ENCODE peak calls at places on chromosome 10, in seven cellular contexts. One of them, this sample, is unnamed.

GRCh38 chr10:82397859-82398258 is 522.9 kb downstream of the NRG3 start:
- DNase-seq in tibial artery: no peak
- DNase-seq in endothelial cell of umbilical vein: no peak
- DNase-seq in thyroid gland: no peak
- DNase-seq in adrenal gland: no peak
- DNase-seq in neural progenitor cell: peak; percentile 28
- DNase-seq in aorta: no peak
- DNase-seq in this sample: no peak

GRCh38 chr10:34075269-34075926 is 739.7 kb downstream of the PARD3 start:
- DNase-seq in tibial artery: no peak
- DNase-seq in endothelial cell of umbilical vein: no peak
- DNase-seq in thyroid gland: no peak
- DNase-seq in adrenal gland: no peak
- DNase-seq in neural progenitor cell: no peak
- DNase-seq in aorta: no peak
- DNase-seq in this sample: peak; percentile 49

GRCh38 chr10:119251315-119251708 is 43.9 kb downstream of the GRK5 start:
- DNase-seq in tibial artery: no peak
- DNase-seq in endothelial cell of umbilical vein: peak; percentile 79
- DNase-seq in thyroid gland: no peak
- DNase-seq in adrenal gland: peak; percentile 73
- DNase-seq in neural progenitor cell: no peak
- DNase-seq in aorta: no peak
- DNase-seq in this sample: no peak

GRCh38 chr10:129970404-129971364 is 6.6 kb upstream of the EBF3 start:
- DNase-seq in tibial artery: no peak
- DNase-seq in endothelial cell of umbilical vein: no peak
- DNase-seq in thyroid gland: no peak
- DNase-seq in adrenal gland: no peak
- DNase-seq in neural progenitor cell: peak; percentile 60
- DNase-seq in aorta: no peak
- DNase-seq in this sample: no peak

GRCh38 chr10:45418417-45418858 is 44.4 kb downstream of the ALOX5 start:
- DNase-seq in tibial artery: no peak
- DNase-seq in endothelial cell of umbilical vein: no peak
- DNase-seq in thyroid gland: no peak
- DNase-seq in adrenal gland: no peak
- DNase-seq in neural progenitor cell: no peak
- DNase-seq in aorta: no peak
- DNase-seq in this sample: no peak

GRCh38 chr10:122221958-122222357 is 49.1 kb upstream of the BTBD16 start:
- DNase-seq in tibial artery: no peak
- DNase-seq in endothelial cell of umbilical vein: no peak
- DNase-seq in thyroid gland: no peak
- DNase-seq in adrenal gland: no peak
- DNase-seq in neural progenitor cell: no peak
- DNase-seq in aorta: no peak
- DNase-seq in this sample: no peak

GRCh38 chr10:96995851-96996250 is 163.8 kb downstream of the LCOR start:
- DNase-seq in tibial artery: no peak
- DNase-seq in endothelial cell of umbilical vein: peak; percentile 55
- DNase-seq in thyroid gland: peak; percentile 14
- DNase-seq in adrenal gland: peak; percentile 10
- DNase-seq in neural progenitor cell: no peak
- DNase-seq in aorta: no peak
- DNase-seq in this sample: no peak

GRCh38 chr10:59708816-59709471 is 706 bp downstream of the SLC16A9 start:
- DNase-seq in tibial artery: no peak
- DNase-seq in endothelial cell of umbilical vein: peak; percentile 2
- DNase-seq in thyroid gland: peak; percentile 67
- DNase-seq in adrenal gland: peak; percentile 63
- DNase-seq in neural progenitor cell: peak; percentile 61
- DNase-seq in aorta: peak; percentile 80
- DNase-seq in this sample: peak; percentile 49

GRCh38 chr10:7891634-7892033 is 73.3 kb downstream of the TAF3 start:
- DNase-seq in tibial artery: no peak
- DNase-seq in endothelial cell of umbilical vein: peak; percentile 80
- DNase-seq in thyroid gland: no peak
- DNase-seq in adrenal gland: no peak
- DNase-seq in neural progenitor cell: no peak
- DNase-seq in aorta: no peak
- DNase-seq in this sample: no peak

GRCh38 chr10:129309565-129309964 is 157.5 kb upstream of the MGMT start:
- DNase-seq in tibial artery: no peak
- DNase-seq in endothelial cell of umbilical vein: no peak
- DNase-seq in thyroid gland: no peak
- DNase-seq in adrenal gland: no peak
- DNase-seq in neural progenitor cell: no peak
- DNase-seq in aorta: no peak
- DNase-seq in this sample: no peak

GRCh38 chr10:50988792-50989191 is 85.5 kb upstream of the PRKG1 start:
- DNase-seq in tibial artery: no peak
- DNase-seq in endothelial cell of umbilical vein: peak; percentile 33
- DNase-seq in thyroid gland: no peak
- DNase-seq in adrenal gland: no peak
- DNase-seq in neural progenitor cell: no peak
- DNase-seq in aorta: no peak
- DNase-seq in this sample: no peak

GRCh38 chr10:91294134-91294906 is 73.9 kb downstream of the PCGF5 start:
- DNase-seq in tibial artery: no peak
- DNase-seq in endothelial cell of umbilical vein: no peak
- DNase-seq in thyroid gland: no peak
- DNase-seq in adrenal gland: no peak
- DNase-seq in neural progenitor cell: no peak
- DNase-seq in aorta: no peak
- DNase-seq in this sample: no peak

GRCh38 chr10:35949820-35950219 is 307.7 kb upstream of the FZD8 start:
- DNase-seq in tibial artery: no peak
- DNase-seq in endothelial cell of umbilical vein: no peak
- DNase-seq in thyroid gland: no peak
- DNase-seq in adrenal gland: no peak
- DNase-seq in neural progenitor cell: peak; percentile 76
- DNase-seq in aorta: no peak
- DNase-seq in this sample: no peak

GRCh38 chr10:13728898-13729535 is 142.3 kb downstream of the PRPF18 start:
- DNase-seq in tibial artery: no peak
- DNase-seq in endothelial cell of umbilical vein: no peak
- DNase-seq in thyroid gland: no peak
- DNase-seq in adrenal gland: no peak
- DNase-seq in neural progenitor cell: no peak
- DNase-seq in aorta: no peak
- DNase-seq in this sample: no peak

GRCh38 chr10:101778781-101779543 is 3.0 kb upstream of the FGF8 start:
- DNase-seq in tibial artery: no peak
- DNase-seq in endothelial cell of umbilical vein: peak; percentile 43
- DNase-seq in thyroid gland: peak; percentile 20
- DNase-seq in adrenal gland: peak; percentile 30
- DNase-seq in neural progenitor cell: peak; percentile 91
- DNase-seq in aorta: peak; percentile 79
- DNase-seq in this sample: no peak

GRCh38 chr10:21528452-21529235 is 3.2 kb upstream of the SKIDA1 start:
- DNase-seq in tibial artery: no peak
- DNase-seq in endothelial cell of umbilical vein: peak; percentile 28
- DNase-seq in thyroid gland: no peak
- DNase-seq in adrenal gland: no peak
- DNase-seq in neural progenitor cell: peak; percentile 76
- DNase-seq in aorta: no peak
- DNase-seq in this sample: no peak
- H3K27ac ChIP-seq in tibial artery: peak overlapping the region; percentile 92
- H3K27ac ChIP-seq in endothelial cell of umbilical vein: peak overlapping the region; percentile 97
- H3K27ac ChIP-seq in thyroid gland: peak overlapping the region; percentile 99
- H3K27ac ChIP-seq in adrenal gland: peak overlapping the region; percentile 98
- H3K27ac ChIP-seq in neural progenitor cell: peak overlapping the region; percentile 99
- H3K27ac ChIP-seq in aorta: no peak overlapping the region
- H3K27ac ChIP-seq in this sample: peak overlapping the region; percentile 97

GRCh38 chr10:74292871-74293427 is 141.9 kb downstream of the ADK start:
- DNase-seq in tibial artery: no peak
- DNase-seq in endothelial cell of umbilical vein: no peak
- DNase-seq in thyroid gland: no peak
- DNase-seq in adrenal gland: no peak
- DNase-seq in neural progenitor cell: no peak
- DNase-seq in aorta: no peak
- DNase-seq in this sample: no peak

GRCh38 chr10:74293686-74294365 is 142.8 kb downstream of the ADK start:
- DNase-seq in tibial artery: no peak
- DNase-seq in endothelial cell of umbilical vein: peak; percentile 48
- DNase-seq in thyroid gland: peak; percentile 71
- DNase-seq in adrenal gland: no peak
- DNase-seq in neural progenitor cell: no peak
- DNase-seq in aorta: no peak
- DNase-seq in this sample: no peak

GRCh38 chr10:74289956-74290355 is 138.9 kb downstream of the ADK start:
- DNase-seq in tibial artery: no peak
- DNase-seq in endothelial cell of umbilical vein: peak; percentile 19
- DNase-seq in thyroid gland: peak; percentile 28
- DNase-seq in adrenal gland: no peak
- DNase-seq in neural progenitor cell: peak; percentile 59
- DNase-seq in aorta: no peak
- DNase-seq in this sample: no peak

GRCh38 chr10:74289172-74289571 is 138.2 kb downstream of the ADK start:
- DNase-seq in tibial artery: no peak
- DNase-seq in endothelial cell of umbilical vein: no peak
- DNase-seq in thyroid gland: peak; percentile 25
- DNase-seq in adrenal gland: no peak
- DNase-seq in neural progenitor cell: no peak
- DNase-seq in aorta: no peak
- DNase-seq in this sample: no peak

GRCh38 chr10:74290703-74291102 is 139.7 kb downstream of the ADK start:
- DNase-seq in tibial artery: no peak
- DNase-seq in endothelial cell of umbilical vein: peak; percentile 21
- DNase-seq in thyroid gland: no peak
- DNase-seq in adrenal gland: no peak
- DNase-seq in neural progenitor cell: no peak
- DNase-seq in aorta: no peak
- DNase-seq in this sample: no peak
- H3K27me3 ChIP-seq in tibial artery: no peaks in the 10 kb centered on the region
- H3K27me3 ChIP-seq in endothelial cell of umbilical vein: no peaks in the 10 kb centered on the region
- H3K27me3 ChIP-seq in thyroid gland: no peaks in the 10 kb centered on the region
- H3K27me3 ChIP-seq in adrenal gland: no peaks in the 10 kb centered on the region
- H3K27me3 ChIP-seq in neural progenitor cell: no peaks in the 10 kb centered on the region
- H3K27me3 ChIP-seq in aorta: no peaks in the 10 kb centered on the region
- H3K27me3 ChIP-seq in this sample: no peaks in the 10 kb centered on the region

GRCh38 chr10:80206277-80206655 is 929 bp upstream of the ANXA11 start:
- DNase-seq in tibial artery: no peak
- DNase-seq in endothelial cell of umbilical vein: no peak
- DNase-seq in thyroid gland: no peak
- DNase-seq in adrenal gland: no peak
- DNase-seq in neural progenitor cell: no peak
- DNase-seq in aorta: no peak
- DNase-seq in this sample: no peak

GRCh38 chr10:80205478-80206276 is at the start of gene ANXA11:
- DNase-seq in tibial artery: peak; percentile 86
- DNase-seq in endothelial cell of umbilical vein: peak; percentile 62
- DNase-seq in thyroid gland: peak; percentile 87
- DNase-seq in adrenal gland: peak; percentile 85
- DNase-seq in neural progenitor cell: peak; percentile 92
- DNase-seq in aorta: peak; percentile 93
- DNase-seq in this sample: peak; percentile 84

GRCh38 chr10:80204193-80204714 is 1.1 kb downstream of the ANXA11 start:
- DNase-seq in tibial artery: no peak
- DNase-seq in endothelial cell of umbilical vein: no peak
- DNase-seq in thyroid gland: peak; percentile 59
- DNase-seq in adrenal gland: no peak
- DNase-seq in neural progenitor cell: peak; percentile 79
- DNase-seq in aorta: no peak
- DNase-seq in this sample: no peak

GRCh38 chr10:80203835-80204148 is 1.5 kb downstream of the ANXA11 start:
- DNase-seq in tibial artery: no peak
- DNase-seq in endothelial cell of umbilical vein: no peak
- DNase-seq in thyroid gland: no peak
- DNase-seq in adrenal gland: no peak
- DNase-seq in neural progenitor cell: no peak
- DNase-seq in aorta: no peak
- DNase-seq in this sample: no peak

GRCh38 chr10:80204801-80205477 is 398 bp downstream of the ANXA11 start:
- DNase-seq in tibial artery: no peak
- DNase-seq in endothelial cell of umbilical vein: peak; percentile 21
- DNase-seq in thyroid gland: peak; percentile 60
- DNase-seq in adrenal gland: peak; percentile 60
- DNase-seq in neural progenitor cell: peak; percentile 57
- DNase-seq in aorta: peak; percentile 83
- DNase-seq in this sample: no peak
- H3K27ac ChIP-seq in tibial artery: peak overlapping the region; percentile 98
- H3K27ac ChIP-seq in endothelial cell of umbilical vein: peak overlapping the region; percentile 87
- H3K27ac ChIP-seq in thyroid gland: peak overlapping the region; percentile 98
- H3K27ac ChIP-seq in adrenal gland: peak overlapping the region; percentile 95
- H3K27ac ChIP-seq in neural progenitor cell: no peak overlapping the region
- H3K27ac ChIP-seq in aorta: peak overlapping the region; percentile 97
- H3K27ac ChIP-seq in this sample: peak overlapping the region; percentile 97

GRCh38 chr10:98039690-98040381 is 9.4 kb upstream of the CRTAC1 start:
- DNase-seq in tibial artery: no peak
- DNase-seq in endothelial cell of umbilical vein: no peak
- DNase-seq in thyroid gland: no peak
- DNase-seq in adrenal gland: no peak
- DNase-seq in neural progenitor cell: no peak
- DNase-seq in aorta: no peak
- DNase-seq in this sample: no peak

GRCh38 chr10:98033515-98033914 is 3.1 kb upstream of the CRTAC1 start:
- DNase-seq in tibial artery: no peak
- DNase-seq in endothelial cell of umbilical vein: no peak
- DNase-seq in thyroid gland: no peak
- DNase-seq in adrenal gland: no peak
- DNase-seq in neural progenitor cell: no peak
- DNase-seq in aorta: no peak
- DNase-seq in this sample: no peak

GRCh38 chr10:98031440-98031839 is 1.0 kb upstream of the CRTAC1 start:
- DNase-seq in tibial artery: no peak
- DNase-seq in endothelial cell of umbilical vein: no peak
- DNase-seq in thyroid gland: no peak
- DNase-seq in adrenal gland: no peak
- DNase-seq in neural progenitor cell: no peak
- DNase-seq in aorta: no peak
- DNase-seq in this sample: no peak

GRCh38 chr10:98038333-98038732 is 7.9 kb upstream of the CRTAC1 start:
- DNase-seq in tibial artery: no peak
- DNase-seq in endothelial cell of umbilical vein: no peak
- DNase-seq in thyroid gland: no peak
- DNase-seq in adrenal gland: no peak
- DNase-seq in neural progenitor cell: peak; percentile 41
- DNase-seq in aorta: no peak
- DNase-seq in this sample: no peak

GRCh38 chr10:98035599-98035998 is 5.2 kb upstream of the CRTAC1 start:
- DNase-seq in tibial artery: no peak
- DNase-seq in endothelial cell of umbilical vein: no peak
- DNase-seq in thyroid gland: no peak
- DNase-seq in adrenal gland: no peak
- DNase-seq in neural progenitor cell: no peak
- DNase-seq in aorta: no peak
- DNase-seq in this sample: no peak
- H3K27me3 ChIP-seq in tibial artery: peaks cover 64% of the 10 kb centered on the region
- H3K27me3 ChIP-seq in endothelial cell of umbilical vein: peaks cover 54% of the 10 kb centered on the region
- H3K27me3 ChIP-seq in thyroid gland: no peaks in the 10 kb centered on the region
- H3K27me3 ChIP-seq in adrenal gland: peaks cover 12% of the 10 kb centered on the region
- H3K27me3 ChIP-seq in neural progenitor cell: peaks cover 100% of the 10 kb centered on the region
- H3K27me3 ChIP-seq in aorta: no peaks in the 10 kb centered on the region
- H3K27me3 ChIP-seq in this sample: no peaks in the 10 kb centered on the region

This sample was measured in prostate gland.